ENCODE peak calls at places on chromosome 15, in nine cellular contexts. One of them, this sample, is unnamed.

GRCh38 chr15:60079210-60079609 is 75.1 kb downstream of the FOXB1 start:
- DNase-seq in PC-3: peak
- DNase-seq in HCT116: no peak
- DNase-seq in neural progenitor cell: peak
- DNase-seq in GM23338: peak
- DNase-seq in GM23248: peak
- DNase-seq in MM.1S: no peak
- DNase-seq in SK-N-SH: no peak
- DNase-seq in hepatocyte: no peak
- DNase-seq in this sample: no peak

GRCh38 chr15:78301813-78302212 is 2.4 kb upstream of the SKIC8 start:
- DNase-seq in PC-3: peak
- DNase-seq in HCT116: no peak
- DNase-seq in neural progenitor cell: no peak
- DNase-seq in GM23338: no peak
- DNase-seq in GM23248: peak
- DNase-seq in MM.1S: no peak
- DNase-seq in SK-N-SH: no peak
- DNase-seq in hepatocyte: no peak
- DNase-seq in this sample: no peak

GRCh38 chr15:80999623-81000036 is 1.1 kb upstream of the TLNRD1 start:
- DNase-seq in PC-3: peak
- DNase-seq in HCT116: peak
- DNase-seq in neural progenitor cell: no peak
- DNase-seq in GM23338: peak
- DNase-seq in GM23248: no peak
- DNase-seq in MM.1S: peak
- DNase-seq in SK-N-SH: no peak
- DNase-seq in hepatocyte: no peak
- DNase-seq in this sample: peak

GRCh38 chr15:90149609-90150340 is 47.5 kb upstream of the IDH2 start:
- DNase-seq in PC-3: no peak
- DNase-seq in HCT116: no peak
- DNase-seq in neural progenitor cell: no peak
- DNase-seq in GM23338: no peak
- DNase-seq in GM23248: no peak
- DNase-seq in MM.1S: no peak
- DNase-seq in SK-N-SH: no peak
- DNase-seq in hepatocyte: no peak
- DNase-seq in this sample: no peak

GRCh38 chr15:81235781-81236507 is 39.3 kb downstream of the IL16 start:
- DNase-seq in PC-3: peak
- DNase-seq in HCT116: no peak
- DNase-seq in neural progenitor cell: no peak
- DNase-seq in GM23338: no peak
- DNase-seq in GM23248: peak
- DNase-seq in MM.1S: no peak
- DNase-seq in SK-N-SH: no peak
- DNase-seq in hepatocyte: no peak
- DNase-seq in this sample: no peak

GRCh38 chr15:28114721-28115622 is 15.9 kb upstream of the OCA2 start:
- DNase-seq in PC-3: no peak
- DNase-seq in HCT116: no peak
- DNase-seq in neural progenitor cell: no peak
- DNase-seq in GM23338: no peak
- DNase-seq in GM23248: peak
- DNase-seq in MM.1S: no peak
- DNase-seq in SK-N-SH: no peak
- DNase-seq in hepatocyte: no peak
- DNase-seq in this sample: no peak

GRCh38 chr15:75456710-75457109 is 5.2 kb upstream of the SIN3A start:
- DNase-seq in PC-3: no peak
- DNase-seq in HCT116: no peak
- DNase-seq in neural progenitor cell: no peak
- DNase-seq in GM23338: peak
- DNase-seq in GM23248: peak
- DNase-seq in MM.1S: no peak
- DNase-seq in SK-N-SH: no peak
- DNase-seq in hepatocyte: no peak
- DNase-seq in this sample: no peak

GRCh38 chr15:48433226-48433886 is 102.1 kb downstream of the DUT start:
- DNase-seq in PC-3: peak
- DNase-seq in HCT116: no peak
- DNase-seq in neural progenitor cell: no peak
- DNase-seq in GM23338: no peak
- DNase-seq in GM23248: peak
- DNase-seq in MM.1S: no peak
- DNase-seq in SK-N-SH: no peak
- DNase-seq in hepatocyte: no peak
- DNase-seq in this sample: no peak

GRCh38 chr15:89101302-89102191 is 13.3 kb downstream of the ABHD2 start:
- DNase-seq in PC-3: peak
- DNase-seq in HCT116: peak
- DNase-seq in neural progenitor cell: no peak
- DNase-seq in GM23338: no peak
- DNase-seq in GM23248: peak
- DNase-seq in MM.1S: no peak
- DNase-seq in SK-N-SH: no peak
- DNase-seq in hepatocyte: peak
- DNase-seq in this sample: no peak

GRCh38 chr15:99651023-99651807 is 82.0 kb downstream of the LYSMD4 start:
- DNase-seq in PC-3: peak
- DNase-seq in HCT116: no peak
- DNase-seq in neural progenitor cell: no peak
- DNase-seq in GM23338: no peak
- DNase-seq in GM23248: peak
- DNase-seq in MM.1S: no peak
- DNase-seq in SK-N-SH: no peak
- DNase-seq in hepatocyte: no peak
- DNase-seq in this sample: no peak

GRCh38 chr15:36484038-36484778 is 95.2 kb upstream of the CDIN1 start:
- DNase-seq in PC-3: peak
- DNase-seq in HCT116: no peak
- DNase-seq in neural progenitor cell: no peak
- DNase-seq in GM23338: no peak
- DNase-seq in GM23248: peak
- DNase-seq in MM.1S: no peak
- DNase-seq in SK-N-SH: no peak
- DNase-seq in hepatocyte: no peak
- DNase-seq in this sample: no peak

GRCh38 chr15:38487383-38487782 is 33.5 kb downstream of the FAM98B start:
- DNase-seq in PC-3: no peak
- DNase-seq in HCT116: no peak
- DNase-seq in neural progenitor cell: no peak
- DNase-seq in GM23338: no peak
- DNase-seq in GM23248: no peak
- DNase-seq in MM.1S: no peak
- DNase-seq in SK-N-SH: no peak
- DNase-seq in hepatocyte: no peak
- DNase-seq in this sample: no peak

GRCh38 chr15:71775857-71776256 is 34.5 kb upstream of the NR2E3 start:
- DNase-seq in PC-3: no peak
- DNase-seq in HCT116: no peak
- DNase-seq in neural progenitor cell: no peak
- DNase-seq in GM23338: no peak
- DNase-seq in GM23248: peak
- DNase-seq in MM.1S: no peak
- DNase-seq in SK-N-SH: no peak
- DNase-seq in hepatocyte: no peak
- DNase-seq in this sample: no peak
- TF ChIP-seq EZH2phosphoT487 in PC-3: no peak
- TF ChIP-seq EZH2phosphoT487 in HCT116: no peak
- TF ChIP-seq EZH2phosphoT487 in neural progenitor cell: no peak
- TF ChIP-seq EZH2phosphoT487 in GM23338: no peak
- TF ChIP-seq EZH2phosphoT487 in GM23248: no peak
- TF ChIP-seq EZH2phosphoT487 in MM.1S: no peak
- TF ChIP-seq EZH2phosphoT487 in SK-N-SH: no peak
- TF ChIP-seq EZH2phosphoT487 in hepatocyte: no peak
- TF ChIP-seq EZH2phosphoT487 in this sample: no peak

DNA sequence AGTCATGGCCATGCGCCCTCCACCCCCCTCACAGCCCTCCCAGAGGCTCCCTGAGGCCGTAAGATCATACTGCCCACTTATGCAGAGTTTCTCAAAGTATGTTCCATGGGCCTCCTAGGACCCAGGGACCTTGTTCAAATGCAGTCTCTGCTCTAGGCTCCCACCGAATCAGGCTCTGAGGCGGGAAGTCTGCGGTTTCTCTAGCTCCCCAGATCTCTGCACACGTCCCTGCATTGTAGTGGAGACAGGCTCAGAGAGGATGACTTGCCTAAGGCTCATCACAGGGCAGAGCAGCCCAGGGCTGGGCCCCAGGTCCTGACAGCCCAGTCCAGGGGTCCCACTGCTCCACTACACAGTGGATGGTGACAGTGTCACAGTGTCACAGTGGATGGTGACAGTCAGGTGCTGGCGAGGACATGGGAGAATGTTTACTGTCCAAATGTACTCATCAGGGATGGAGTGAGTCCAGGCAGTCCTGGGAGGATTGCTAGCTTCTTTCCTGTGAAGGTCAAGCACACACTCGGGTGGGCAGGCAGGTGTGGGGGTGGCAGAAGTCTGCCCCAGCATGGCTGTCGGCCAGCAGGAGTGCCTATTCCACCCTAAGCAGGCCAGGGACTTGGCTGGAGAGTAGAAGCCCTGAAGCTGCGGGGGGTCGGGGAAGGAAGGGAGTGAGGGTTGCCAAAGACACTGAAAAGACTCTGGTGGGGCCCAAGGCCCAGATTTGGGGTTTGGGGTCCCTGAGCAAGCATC is 12.4 kb downstream of the ANKRD63 start:
- DNase-seq in PC-3: no peak
- DNase-seq in HCT116: no peak
- DNase-seq in neural progenitor cell: no peak
- DNase-seq in GM23338: no peak
- DNase-seq in GM23248: no peak
- DNase-seq in MM.1S: no peak
- DNase-seq in SK-N-SH: no peak
- DNase-seq in hepatocyte: no peak
- DNase-seq in this sample: no peak
- TF ChIP-seq EZH2phosphoT487 in PC-3: no peak
- TF ChIP-seq EZH2phosphoT487 in HCT116: no peak
- TF ChIP-seq EZH2phosphoT487 in neural progenitor cell: no peak
- TF ChIP-seq EZH2phosphoT487 in GM23338: no peak
- TF ChIP-seq EZH2phosphoT487 in GM23248: no peak
- TF ChIP-seq EZH2phosphoT487 in MM.1S: no peak
- TF ChIP-seq EZH2phosphoT487 in SK-N-SH: no peak
- TF ChIP-seq EZH2phosphoT487 in hepatocyte: no peak
- TF ChIP-seq EZH2phosphoT487 in this sample: no peak

DNA sequence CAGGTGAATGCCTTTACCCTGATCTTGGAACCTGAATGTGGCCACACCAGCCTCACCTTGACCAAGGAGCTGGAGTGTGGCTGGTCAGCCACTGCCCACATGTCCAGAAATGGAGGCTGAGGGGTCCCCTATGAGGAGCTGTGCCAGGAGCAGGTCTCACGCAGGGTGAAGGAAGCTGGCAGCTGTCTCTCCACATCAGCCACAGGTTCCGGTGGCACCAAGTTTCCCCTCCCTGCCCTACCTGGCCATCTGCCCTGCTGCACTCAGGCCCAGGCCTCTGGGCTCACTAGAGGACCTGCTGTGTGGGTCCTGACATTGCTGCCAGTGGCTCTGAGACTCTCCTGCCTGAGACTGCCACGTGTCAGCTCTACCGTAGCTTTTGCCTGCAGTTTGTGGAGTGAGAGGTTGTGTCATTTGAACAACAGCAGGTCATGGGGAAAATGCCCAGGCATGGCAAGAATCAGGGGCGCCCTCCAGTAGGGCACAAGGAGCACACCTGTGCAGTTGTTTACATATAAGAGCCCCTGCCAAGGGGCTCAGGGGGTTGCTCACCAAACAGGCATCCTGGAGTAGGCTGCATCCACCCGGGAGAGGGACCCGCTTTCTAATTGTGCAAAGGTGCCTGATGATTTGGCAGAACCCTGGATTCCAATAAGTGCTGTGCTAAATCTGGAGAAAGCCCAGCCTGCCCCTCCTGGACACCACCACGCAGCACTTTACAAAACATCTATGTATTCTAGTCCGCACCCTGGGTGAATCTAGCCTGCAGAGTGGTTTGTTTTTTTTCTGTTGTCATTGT is 258.5 kb upstream of the TLE3 start:
- DNase-seq in PC-3: no peak
- DNase-seq in HCT116: no peak
- DNase-seq in neural progenitor cell: no peak
- DNase-seq in GM23338: no peak
- DNase-seq in GM23248: no peak
- DNase-seq in MM.1S: no peak
- DNase-seq in SK-N-SH: no peak
- DNase-seq in hepatocyte: no peak
- DNase-seq in this sample: no peak
- TF ChIP-seq EZH2phosphoT487 in PC-3: no peak
- TF ChIP-seq EZH2phosphoT487 in HCT116: no peak
- TF ChIP-seq EZH2phosphoT487 in neural progenitor cell: no peak
- TF ChIP-seq EZH2phosphoT487 in GM23338: no peak
- TF ChIP-seq EZH2phosphoT487 in GM23248: no peak
- TF ChIP-seq EZH2phosphoT487 in MM.1S: no peak
- TF ChIP-seq EZH2phosphoT487 in SK-N-SH: no peak
- TF ChIP-seq EZH2phosphoT487 in hepatocyte: no peak
- TF ChIP-seq EZH2phosphoT487 in this sample: no peak

DNA sequence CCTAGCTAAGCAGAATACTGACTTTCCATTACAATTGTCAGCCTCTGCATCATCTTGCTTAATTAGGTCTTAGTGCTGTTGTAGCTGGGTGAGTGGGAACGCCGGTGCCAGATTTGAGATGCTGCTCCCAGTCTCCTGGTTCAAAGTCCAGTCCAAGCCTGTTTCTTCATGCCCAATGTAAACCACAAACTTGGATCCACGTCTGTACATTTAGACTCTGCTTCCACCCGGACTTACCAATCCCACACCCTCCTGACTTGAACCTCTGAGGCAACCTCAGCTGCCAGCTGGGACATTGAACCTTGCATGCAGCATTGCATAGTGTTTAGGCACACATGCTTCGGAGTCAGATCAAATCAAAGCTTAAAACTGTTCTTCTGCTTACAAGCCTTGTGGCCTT is 43.0 kb downstream of the BCL2L10 start:
- DNase-seq in PC-3: no peak
- DNase-seq in HCT116: no peak
- DNase-seq in neural progenitor cell: no peak
- DNase-seq in GM23338: no peak
- DNase-seq in GM23248: no peak
- DNase-seq in MM.1S: no peak
- DNase-seq in SK-N-SH: no peak
- DNase-seq in hepatocyte: peak
- DNase-seq in this sample: no peak
- TF ChIP-seq EZH2phosphoT487 in PC-3: no peak
- TF ChIP-seq EZH2phosphoT487 in HCT116: no peak
- TF ChIP-seq EZH2phosphoT487 in neural progenitor cell: no peak
- TF ChIP-seq EZH2phosphoT487 in GM23338: no peak
- TF ChIP-seq EZH2phosphoT487 in GM23248: no peak
- TF ChIP-seq EZH2phosphoT487 in MM.1S: no peak
- TF ChIP-seq EZH2phosphoT487 in SK-N-SH: no peak
- TF ChIP-seq EZH2phosphoT487 in hepatocyte: no peak
- TF ChIP-seq EZH2phosphoT487 in this sample: no peak